ENCODE peak calls at places on chromosomes 2 and 18, in six cellular contexts. N is A549, Q is Panc1, I is GM12878, X is HCT116, M is K562. Y is an unnamed sample.
A peak's percentile ranks its signal among the peaks of the same experiment; 100 is the strongest.

GRCh38 chr2:189581354-189582139 is 961 bp upstream of the SLC40A1 start:
- DNase-seq in X (no peak), I (no peak), M (peak; percentile 90), Q (no peak), N (no peak), Y (peak; percentile 82)

GRCh38 chr2:189254268-189254883 is 74.8 kb upstream of the COL5A2 start:
- DNase-seq in I (no peak), X (no peak), N (peak; percentile 54), M (no peak), Q (peak; percentile 12), Y (no peak)

GRCh38 chr2:21782866-21783265 is 659.1 kb downstream of the TDRD15 start:
- DNase-seq in I (no peak), N (no peak), X (no peak), M (no peak), Q (no peak), Y (no peak)

GRCh38 chr2:164126960-164127359 is 391.2 kb upstream of the FIGN start:
- DNase-seq in N (peak; percentile 7), Q (no peak), X (no peak), I (no peak), M (no peak), Y (no peak)

GRCh38 chr2:19576411-19576810 is 218.0 kb upstream of the OSR1 start:
- DNase-seq in I (no peak), M (no peak), Q (no peak), N (peak; percentile 80), X (no peak), Y (no peak)

GRCh38 chr18:1968801-1969498 is 602.4 kb downstream of the METTL4 start:
- DNase-seq in I (no peak), N (no peak), Q (no peak), X (no peak), M (no peak), Y (peak; percentile 28)

GRCh38 chr2:135238651-135239050 is 186.6 kb downstream of the RAB3GAP1 start:
- DNase-seq in M (no peak), Q (no peak), I (no peak), N (no peak), X (no peak), Y (no peak)

GRCh38 chr18:42813570-42813969 is 301.9 kb downstream of the RIT2 start:
- DNase-seq in I (no peak), M (no peak), X (no peak), N (no peak), Q (no peak), Y (no peak)

GRCh38 chr18:63783394-63783793 is 8.2 kb downstream of the SERPINB7 start:
- DNase-seq in N (peak; percentile 12), I (no peak), Q (no peak), M (no peak), X (peak; percentile 39), Y (peak; percentile 60)

GRCh38 chr2:62687644-62688043 is 17.9 kb upstream of the EHBP1 start:
- DNase-seq in N (no peak), Q (no peak), M (no peak), I (no peak), X (no peak), Y (no peak)

GRCh38 chr2:218823456-218823855 is 8.1 kb downstream of the PRKAG3 start:
- DNase-seq in Q (no peak), I (no peak), N (no peak), M (no peak), X (no peak), Y (no peak)
- TF ChIP-seq REST in Q (no peak), I (no peak), N (no peak), M (no peak), X (no peak), Y (no peak)

DNA sequence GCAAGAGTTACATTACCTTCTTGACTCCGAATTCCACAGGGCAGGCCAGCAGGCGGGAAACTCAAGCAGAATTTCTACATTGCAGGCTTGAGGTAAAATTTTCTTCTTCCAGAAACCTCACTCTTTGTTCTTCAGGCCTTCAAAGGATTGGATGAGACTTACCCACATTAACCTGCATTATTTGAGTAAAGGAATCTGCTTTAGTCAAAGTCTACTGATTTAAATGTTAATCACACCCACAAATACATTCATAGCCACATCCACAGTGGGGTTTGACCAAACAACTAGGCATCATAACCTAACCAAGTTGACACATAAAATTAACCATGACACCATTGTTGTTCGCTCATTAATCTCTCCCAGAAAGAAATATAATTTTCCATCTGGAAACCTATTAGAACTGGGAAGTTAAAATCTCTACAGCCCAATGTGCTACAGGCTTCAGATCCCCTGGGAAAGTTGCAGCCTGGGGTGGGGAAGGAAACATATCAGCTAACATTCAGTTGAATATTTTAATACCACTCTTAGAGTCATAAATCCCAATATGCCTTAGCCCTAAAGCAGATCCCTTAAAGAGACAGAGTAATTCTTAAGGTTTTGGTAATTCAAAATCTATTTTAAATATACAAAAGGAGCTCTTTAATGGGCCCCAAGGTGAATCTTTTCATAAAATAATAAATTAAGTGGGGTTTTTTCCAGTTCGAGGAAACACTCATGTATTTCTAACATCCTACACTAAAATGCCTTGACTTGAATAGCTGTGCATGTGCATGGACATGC is 468.3 kb upstream of the TNP1 start:
- DNase-seq in I (no peak), M (no peak), N (no peak), X (no peak), Q (no peak), Y (no peak)
- H3K4me1 ChIP-seq in I (no peaks in the 10 kb centered on the region), M (no peaks in the 10 kb centered on the region), N (peaks cover 52% of the 10 kb centered on the region), X (no peaks in the 10 kb centered on the region), Q (no peaks in the 10 kb centered on the region), Y (peaks cover 22% of the 10 kb centered on the region)

DNA sequence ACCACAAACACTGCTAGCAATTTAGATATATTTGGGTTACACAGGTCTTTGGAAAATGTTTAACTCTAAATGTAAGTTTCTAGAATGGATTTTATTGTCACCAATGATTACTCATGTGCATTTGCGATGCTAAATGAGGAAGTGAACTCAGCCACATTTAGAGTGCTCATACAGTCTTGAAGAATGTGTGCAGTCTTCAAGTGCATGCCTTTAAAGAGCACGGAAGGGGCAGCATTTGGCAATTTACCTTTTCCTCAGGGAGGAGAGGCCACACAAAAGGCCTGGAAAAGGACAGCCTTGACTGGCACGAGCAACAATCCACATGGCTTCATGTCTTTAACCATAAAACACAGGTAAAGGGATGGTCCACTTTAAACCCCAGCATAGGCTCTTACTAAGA is 78.5 kb upstream of the STK17B start:
- DNase-seq in X (no peak), N (no peak), Q (no peak), M (peak; percentile 17), I (no peak), Y (no peak)
- TF ChIP-seq REST in X (no peak), N (no peak), Q (no peak), M (no peak), I (no peak), Y (no peak)

GRCh38 chr2:234952270-234953115 is 676 bp downstream of the SH3BP4 start:
- DNase-seq in X (no peak), M (no peak), Q (no peak), N (peak; percentile 20), I (no peak), Y (peak; percentile 53)

GRCh38 chr2:234955091-234955511 is 3.3 kb downstream of the SH3BP4 start:
- DNase-seq in X (no peak), I (no peak), Q (no peak), M (no peak), N (no peak), Y (peak; percentile 37)

GRCh38 chr2:234951386-234952269 is at the start of gene SH3BP4:
- DNase-seq in X (no peak), N (peak; percentile 68), Q (no peak), I (no peak), M (peak; percentile 11), Y (peak; percentile 85)

GRCh38 chr2:234954551-234954992 is 2.8 kb downstream of the SH3BP4 start:
- DNase-seq in M (no peak), I (no peak), X (no peak), Q (no peak), N (no peak), Y (peak; percentile 48)

GRCh38 chr2:234953116-234954031 is 1.6 kb downstream of the SH3BP4 start:
- DNase-seq in Q (no peak), X (no peak), I (no peak), N (no peak), M (no peak), Y (peak; percentile 23)
- H3K4me1 ChIP-seq in Q (peaks cover 56% of the 10 kb centered on the region), X (peaks cover 30% of the 10 kb centered on the region), I (no peaks in the 10 kb centered on the region), N (peaks cover 54% of the 10 kb centered on the region), M (no peaks in the 10 kb centered on the region), Y (peaks cover 58% of the 10 kb centered on the region)

Y was measured in GM23338.